ENCODE peak calls at places on chromosomes 3 and 15, in six cellular contexts. D is neuronal stem cell, U is OCI-LY7, J is IMR-90, H is GM23248, Y is A549. Z is an unnamed sample.

GRCh38 chr3:164095949-164096348 is 982.3 kb downstream of the SI start:
- DNase-seq in D (no peak), U (no peak), J (no peak), H (no peak), Y (no peak), Z (no peak)

GRCh38 chr3:138817685-138818084 is 17.0 kb downstream of the PIK3CB start:
- DNase-seq in D (no peak), U (no peak), J (no peak), H (no peak), Y (no peak), Z (no peak)

GRCh38 chr3:76811418-76811817 is 228.5 kb upstream of the ROBO2 start:
- DNase-seq in D (no peak), U (no peak), J (peak; percentile 1), H (no peak), Y (no peak), Z (no peak)

GRCh38 chr15:60353245-60353940 is 44.4 kb downstream of the ANXA2 start:
- DNase-seq in D (no peak), U (no peak), J (peak; percentile 76), H (peak; percentile 77), Y (no peak), Z (no peak)

GRCh38 chr3:15361494-15362214 is 29.3 kb upstream of the SH3BP5 start:
- DNase-seq in D (peak; percentile 21), U (peak; percentile 67), J (peak; percentile 52), H (peak; percentile 80), Y (no peak), Z (no peak)

GRCh38 chr3:139764936-139765335 is 87.2 kb upstream of the NMNAT3 start:
- DNase-seq in D (no peak), U (no peak), J (peak; percentile 66), H (peak; percentile 70), Y (no peak), Z (no peak)

GRCh38 chr3:139455855-139456254 is 20.5 kb downstream of the RBP2 start:
- DNase-seq in D (no peak), U (no peak), J (no peak), H (peak; percentile 16), Y (peak; percentile 4), Z (no peak)

GRCh38 chr3:10382892-10383849 is 62.3 kb upstream of the SEC13 start:
- DNase-seq in D (no peak), U (no peak), J (no peak), H (no peak), Y (no peak), Z (no peak)

GRCh38 chr3:150082898-150083652 is 112.4 kb upstream of the PFN2 start:
- DNase-seq in D (no peak), U (no peak), J (no peak), H (no peak), Y (no peak), Z (no peak)

GRCh38 chr3:112649478-112649735 is 8.5 kb upstream of the CCDC80 start:
- DNase-seq in D (no peak), U (no peak), J (peak; percentile 83), H (peak; percentile 94), Y (no peak), Z (no peak)

GRCh38 chr3:128492353-128493220 is at the start of gene GATA2:
- DNase-seq in D (no peak), U (peak; percentile 14), J (no peak), H (peak; percentile 59), Y (no peak), Z (peak; percentile 56)

GRCh38 chr3:170360916-170361315 is 3.4 kb downstream of the SKIL start:
- DNase-seq in D (no peak), U (peak; percentile 82), J (peak; percentile 11), H (no peak), Y (no peak), Z (no peak)

GRCh38 chr15:92645051-92645631 is 10.4 kb downstream of the FAM174B start:
- DNase-seq in D (no peak), U (no peak), J (no peak), H (no peak), Y (no peak), Z (no peak)
- H3K4me2 ChIP-seq in D (no peak overlapping the region), U (no peak overlapping the region), J (no peak overlapping the region), H (no peak overlapping the region), Y (no peak overlapping the region), Z (peak overlapping the region; percentile 14)

GRCh38 chr3:57076422-57076951 is 16.0 kb downstream of the SPATA12 start:
- DNase-seq in D (no peak), U (no peak), J (no peak), H (no peak), Y (no peak), Z (no peak)
- H3K4me2 ChIP-seq in D (no peak overlapping the region), U (peak overlapping the region; percentile 95), J (no peak overlapping the region), H (no peak overlapping the region), Y (no peak overlapping the region), Z (no peak overlapping the region)

DNA sequence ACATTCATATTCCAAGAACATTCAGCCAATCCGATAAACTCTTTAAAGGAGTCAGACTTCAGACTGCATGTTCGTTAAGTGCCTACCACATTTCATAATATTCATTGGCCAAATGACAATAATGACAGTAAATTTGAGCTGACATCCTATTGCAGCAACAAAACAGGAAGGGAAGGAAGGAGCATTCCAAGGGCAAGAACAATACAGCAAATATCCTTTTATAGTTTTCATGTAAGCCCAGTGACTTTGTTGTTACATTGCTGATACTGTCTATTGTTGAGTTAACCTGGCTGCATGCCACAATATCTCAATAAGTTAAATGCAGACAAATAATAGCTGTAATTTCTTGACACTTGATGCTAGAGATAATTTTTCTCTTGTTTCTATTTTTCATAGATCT is 16.4 kb upstream of the CBLB start:
- DNase-seq in D (no peak), U (no peak), J (no peak), H (peak; percentile 25), Y (no peak), Z (no peak)
- H3K4me2 ChIP-seq in D (no peak overlapping the region), U (no peak overlapping the region), J (no peak overlapping the region), H (no peak overlapping the region), Y (no peak overlapping the region), Z (no peak overlapping the region)

GRCh38 chr15:29266052-29266572 is 3.5 kb downstream of the NSMCE3 start:
- DNase-seq in D (no peak), U (no peak), J (no peak), H (no peak), Y (no peak), Z (no peak)
- H3K4me2 ChIP-seq in D (no peak overlapping the region), U (peak overlapping the region; percentile 93), J (no peak overlapping the region), H (no peak overlapping the region), Y (no peak overlapping the region), Z (peak overlapping the region; percentile 91)

DNA sequence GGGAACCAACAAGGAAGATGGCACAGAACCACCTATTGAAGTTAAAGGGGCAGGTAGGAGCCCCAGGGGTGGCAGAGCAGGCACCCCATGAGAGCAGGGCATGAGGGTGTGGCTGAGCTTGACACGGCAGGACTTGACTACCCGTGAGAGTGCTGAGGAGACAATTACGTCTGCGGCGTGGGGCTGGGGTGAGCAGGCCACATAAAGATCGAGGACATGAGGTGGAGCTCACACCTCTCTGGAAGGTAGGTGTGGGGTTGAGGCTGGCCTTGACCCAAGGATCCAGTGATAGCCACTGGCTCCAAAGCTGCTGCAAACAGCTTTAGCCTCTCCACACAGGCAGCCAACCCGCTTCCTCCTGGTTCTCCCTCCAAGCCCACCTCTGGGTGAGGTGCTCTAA is 64.5 kb downstream of the PCSK6 start:
- DNase-seq in D (no peak), U (no peak), J (no peak), H (no peak), Y (no peak), Z (no peak)
- H3K4me2 ChIP-seq in D (no peak overlapping the region), U (no peak overlapping the region), J (no peak overlapping the region), H (no peak overlapping the region), Y (no peak overlapping the region), Z (no peak overlapping the region)

DNA sequence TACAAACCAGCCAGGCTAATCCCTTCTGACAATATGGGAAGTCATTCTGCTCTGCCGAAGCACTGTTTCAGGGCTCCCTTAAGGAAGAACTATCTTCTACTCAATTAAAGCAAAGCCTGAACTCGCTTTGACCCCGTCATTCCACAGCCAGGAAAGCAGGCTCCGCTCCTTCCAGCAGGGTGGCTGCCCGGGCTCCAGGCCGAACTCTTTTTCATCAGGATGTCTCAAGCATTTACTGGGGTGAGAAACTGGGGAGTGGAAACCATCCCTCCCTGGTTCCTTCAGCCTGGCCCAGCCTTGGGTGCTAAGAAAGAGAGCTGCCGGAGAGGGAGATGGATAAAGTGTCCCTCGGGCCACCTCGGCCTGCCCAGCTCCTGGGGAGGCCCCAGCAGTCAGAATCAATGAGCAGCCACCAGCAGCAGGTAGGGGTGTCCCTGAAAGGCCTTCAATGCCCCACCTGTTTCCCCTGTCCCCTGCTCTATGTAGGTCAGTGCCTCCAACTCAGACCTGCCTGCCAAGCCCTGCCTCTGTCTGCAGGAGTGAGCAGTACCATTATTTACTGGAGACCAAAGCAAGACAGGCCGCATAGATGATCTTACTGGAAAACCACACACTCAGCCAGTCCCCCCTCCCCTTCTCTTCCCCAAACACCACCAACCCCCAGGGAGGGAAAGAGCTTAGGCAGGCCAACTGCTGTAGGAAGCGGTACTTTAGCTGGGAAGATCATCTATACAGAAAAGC is 225.6 kb upstream of the TLE3 start:
- DNase-seq in D (peak; percentile 15), U (no peak), J (no peak), H (peak; percentile 73), Y (no peak), Z (peak; percentile 54)
- H3K4me2 ChIP-seq in D (no peak overlapping the region), U (no peak overlapping the region), J (no peak overlapping the region), H (peak overlapping the region; percentile 48), Y (no peak overlapping the region), Z (peak overlapping the region; percentile 53)

GRCh38 chr15:61457050-61457733 is 228.1 kb upstream of the RORA start:
- DNase-seq in D (no peak), U (no peak), J (no peak), H (no peak), Y (no peak), Z (no peak)

DNA sequence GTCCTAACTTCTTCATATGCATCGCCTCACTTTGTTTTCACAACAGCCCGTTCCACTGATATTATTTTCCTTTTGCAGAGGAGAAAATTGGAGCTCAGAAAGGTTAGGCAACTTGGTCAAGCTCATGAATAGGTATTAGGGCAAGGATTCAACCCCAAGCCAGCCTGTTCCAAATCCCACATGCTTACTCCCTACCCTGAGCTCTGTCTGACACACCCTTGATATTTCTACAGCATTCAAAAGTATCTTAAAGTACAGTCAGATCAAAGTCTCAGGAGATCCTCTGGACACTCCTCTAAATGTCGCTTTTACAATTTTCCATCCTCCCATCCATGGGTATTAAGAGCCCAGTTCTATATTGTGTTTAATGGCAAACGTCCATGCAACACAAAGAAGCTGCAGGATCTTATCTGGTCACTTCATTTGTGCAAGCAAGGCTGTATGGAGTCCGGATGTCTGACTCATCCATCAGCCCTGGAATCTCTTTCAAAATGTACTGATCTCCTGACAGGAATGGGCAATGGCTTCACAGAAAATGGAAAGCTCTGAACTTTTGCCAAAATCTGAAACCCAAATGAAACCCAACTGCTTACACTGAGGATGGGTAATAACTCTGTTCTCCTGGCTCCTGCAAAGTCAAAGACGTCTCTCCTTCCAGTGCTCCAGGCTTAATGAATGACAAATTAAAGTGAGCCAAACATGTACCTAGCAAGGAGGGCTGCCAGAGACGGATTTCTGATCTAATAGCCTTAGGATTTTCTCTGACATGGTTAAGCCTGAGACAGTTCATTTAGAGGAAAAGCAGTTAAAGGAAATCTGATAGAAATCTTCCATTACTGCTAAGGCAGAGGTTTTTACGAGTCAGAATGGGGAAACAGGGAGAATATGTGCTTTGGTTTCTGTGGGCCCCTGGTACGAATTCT is 230.9 kb upstream of the RORA start:
- DNase-seq in D (no peak), U (no peak), J (peak; percentile 9), H (peak; percentile 26), Y (no peak), Z (peak; percentile 59)
- H3K4me2 ChIP-seq in D (no peak overlapping the region), U (no peak overlapping the region), J (no peak overlapping the region), H (no peak overlapping the region), Y (no peak overlapping the region), Z (no peak overlapping the region)